ENCODE peak calls at places on chromosomes 6 and 20, in eight cellular contexts. One of them, this sample, is unnamed.

GRCh38 chr6:35496036-35496850 is 636 bp downstream of the TEAD3 start:
- DNase-seq in brain microvascular endothelial cell: no peak
- DNase-seq in endothelial cell of umbilical vein: no peak
- DNase-seq in fibroblast of lung: peak; percentile 32
- DNase-seq in AG04450: no peak
- DNase-seq in heart left ventricle: peak; percentile 61
- DNase-seq in left ventricle myocardium inferior: peak; percentile 58
- DNase-seq in spleen: no peak
- DNase-seq in this sample: no peak

GRCh38 chr6:73460044-73460443 is 1.5 kb upstream of the MTO1 start:
- DNase-seq in left ventricle myocardium inferior: no peak
- DNase-seq in brain microvascular endothelial cell: no peak
- DNase-seq in heart left ventricle: no peak
- DNase-seq in AG04450: no peak
- DNase-seq in spleen: no peak
- DNase-seq in endothelial cell of umbilical vein: no peak
- DNase-seq in fibroblast of lung: no peak
- DNase-seq in this sample: no peak

GRCh38 chr6:98047881-98048280 is 764.9 kb upstream of the MMS22L start:
- DNase-seq in endothelial cell of umbilical vein: no peak
- DNase-seq in fibroblast of lung: no peak
- DNase-seq in heart left ventricle: no peak
- DNase-seq in left ventricle myocardium inferior: no peak
- DNase-seq in spleen: no peak
- DNase-seq in brain microvascular endothelial cell: no peak
- DNase-seq in AG04450: no peak
- DNase-seq in this sample: no peak

GRCh38 chr6:170108890-170109587 is 181.8 kb downstream of the DLL1 start:
- DNase-seq in endothelial cell of umbilical vein: no peak
- DNase-seq in fibroblast of lung: no peak
- DNase-seq in left ventricle myocardium inferior: peak; percentile 2
- DNase-seq in heart left ventricle: no peak
- DNase-seq in spleen: peak; percentile 51
- DNase-seq in brain microvascular endothelial cell: no peak
- DNase-seq in AG04450: no peak
- DNase-seq in this sample: no peak

GRCh38 chr6:125549202-125549884 is 200.1 kb upstream of the HEY2 start:
- DNase-seq in heart left ventricle: no peak
- DNase-seq in brain microvascular endothelial cell: no peak
- DNase-seq in AG04450: no peak
- DNase-seq in fibroblast of lung: no peak
- DNase-seq in spleen: no peak
- DNase-seq in endothelial cell of umbilical vein: peak; percentile 11
- DNase-seq in left ventricle myocardium inferior: no peak
- DNase-seq in this sample: no peak

GRCh38 chr6:140623498-140623897 is 1249.0 kb upstream of the CITED2 start:
- DNase-seq in spleen: no peak
- DNase-seq in AG04450: peak; percentile 61
- DNase-seq in heart left ventricle: no peak
- DNase-seq in endothelial cell of umbilical vein: peak; percentile 36
- DNase-seq in brain microvascular endothelial cell: peak; percentile 50
- DNase-seq in left ventricle myocardium inferior: no peak
- DNase-seq in fibroblast of lung: peak; percentile 79
- DNase-seq in this sample: peak; percentile 31

GRCh38 chr20:64246616-64247311 is 8.8 kb upstream of the PCMTD2 start:
- DNase-seq in brain microvascular endothelial cell: no peak
- DNase-seq in spleen: peak; percentile 66
- DNase-seq in left ventricle myocardium inferior: no peak
- DNase-seq in AG04450: no peak
- DNase-seq in fibroblast of lung: no peak
- DNase-seq in endothelial cell of umbilical vein: no peak
- DNase-seq in heart left ventricle: no peak
- DNase-seq in this sample: no peak

GRCh38 chr6:169190144-169190584 is 63.5 kb downstream of the THBS2 start:
- DNase-seq in left ventricle myocardium inferior: peak; percentile 73
- DNase-seq in spleen: no peak
- DNase-seq in brain microvascular endothelial cell: peak; percentile 83
- DNase-seq in endothelial cell of umbilical vein: no peak
- DNase-seq in heart left ventricle: peak; percentile 79
- DNase-seq in fibroblast of lung: peak; percentile 99
- DNase-seq in AG04450: peak; percentile 69
- DNase-seq in this sample: no peak

GRCh38 chr20:57837208-57838035 is 127.6 kb upstream of the PMEPA1 start:
- DNase-seq in brain microvascular endothelial cell: no peak
- DNase-seq in AG04450: no peak
- DNase-seq in left ventricle myocardium inferior: no peak
- DNase-seq in fibroblast of lung: no peak
- DNase-seq in endothelial cell of umbilical vein: no peak
- DNase-seq in spleen: no peak
- DNase-seq in heart left ventricle: no peak
- DNase-seq in this sample: no peak

GRCh38 chr6:13406781-13407180 is 78.4 kb upstream of the TBC1D7 start:
- DNase-seq in AG04450: no peak
- DNase-seq in endothelial cell of umbilical vein: no peak
- DNase-seq in brain microvascular endothelial cell: no peak
- DNase-seq in fibroblast of lung: no peak
- DNase-seq in left ventricle myocardium inferior: no peak
- DNase-seq in heart left ventricle: peak; percentile 53
- DNase-seq in spleen: no peak
- DNase-seq in this sample: no peak

GRCh38 chr20:17806107-17806506 is 106.3 kb downstream of the BANF2 start:
- DNase-seq in brain microvascular endothelial cell: no peak
- DNase-seq in spleen: no peak
- DNase-seq in heart left ventricle: no peak
- DNase-seq in fibroblast of lung: no peak
- DNase-seq in endothelial cell of umbilical vein: no peak
- DNase-seq in left ventricle myocardium inferior: no peak
- DNase-seq in AG04450: no peak
- DNase-seq in this sample: no peak

GRCh38 chr6:100620085-100620484 is 155.4 kb upstream of the SIM1 start:
- DNase-seq in endothelial cell of umbilical vein: peak; percentile 7
- DNase-seq in brain microvascular endothelial cell: peak; percentile 79
- DNase-seq in fibroblast of lung: peak; percentile 91
- DNase-seq in spleen: no peak
- DNase-seq in heart left ventricle: no peak
- DNase-seq in left ventricle myocardium inferior: no peak
- DNase-seq in AG04450: peak; percentile 65
- DNase-seq in this sample: peak; percentile 93

GRCh38 chr20:23156170-23156841 is 70.2 kb upstream of the CD93 start:
- DNase-seq in brain microvascular endothelial cell: peak; percentile 82
- DNase-seq in left ventricle myocardium inferior: no peak
- DNase-seq in heart left ventricle: no peak
- DNase-seq in spleen: peak; percentile 59
- DNase-seq in AG04450: no peak
- DNase-seq in fibroblast of lung: peak; percentile 84
- DNase-seq in endothelial cell of umbilical vein: peak; percentile 65
- DNase-seq in this sample: no peak

GRCh38 chr20:22833851-22834250 is 201.3 kb upstream of the SSTR4 start:
- DNase-seq in heart left ventricle: no peak
- DNase-seq in brain microvascular endothelial cell: no peak
- DNase-seq in spleen: no peak
- DNase-seq in left ventricle myocardium inferior: no peak
- DNase-seq in fibroblast of lung: no peak
- DNase-seq in endothelial cell of umbilical vein: no peak
- DNase-seq in AG04450: no peak
- DNase-seq in this sample: no peak

GRCh38 chr6:152909241-152909640 is 73.6 kb downstream of the FBXO5 start:
- DNase-seq in fibroblast of lung: no peak
- DNase-seq in left ventricle myocardium inferior: no peak
- DNase-seq in endothelial cell of umbilical vein: no peak
- DNase-seq in brain microvascular endothelial cell: no peak
- DNase-seq in heart left ventricle: no peak
- DNase-seq in spleen: no peak
- DNase-seq in AG04450: no peak
- DNase-seq in this sample: peak; percentile 40

GRCh38 chr6:137798261-137798660 is 68.8 kb upstream of the TNFAIP3 start:
- DNase-seq in AG04450: no peak
- DNase-seq in heart left ventricle: no peak
- DNase-seq in endothelial cell of umbilical vein: no peak
- DNase-seq in left ventricle myocardium inferior: no peak
- DNase-seq in brain microvascular endothelial cell: peak; percentile 44
- DNase-seq in spleen: no peak
- DNase-seq in fibroblast of lung: peak; percentile 63
- DNase-seq in this sample: no peak

GRCh38 chr20:7765221-7765620 is 175.0 kb downstream of the HAO1 start:
- DNase-seq in fibroblast of lung: no peak
- DNase-seq in AG04450: no peak
- DNase-seq in spleen: no peak
- DNase-seq in endothelial cell of umbilical vein: no peak
- DNase-seq in left ventricle myocardium inferior: no peak
- DNase-seq in heart left ventricle: no peak
- DNase-seq in brain microvascular endothelial cell: no peak
- DNase-seq in this sample: no peak

GRCh38 chr6:55953384-55953783 is 78.0 kb upstream of the BMP5 start:
- DNase-seq in brain microvascular endothelial cell: peak; percentile 0
- DNase-seq in fibroblast of lung: peak; percentile 36
- DNase-seq in endothelial cell of umbilical vein: peak; percentile 51
- DNase-seq in spleen: no peak
- DNase-seq in left ventricle myocardium inferior: no peak
- DNase-seq in heart left ventricle: no peak
- DNase-seq in AG04450: peak; percentile 33
- DNase-seq in this sample: no peak
- TF ChIP-seq CTCF in brain microvascular endothelial cell: peak; percentile 36
- TF ChIP-seq CTCF in fibroblast of lung: peak; percentile 56
- TF ChIP-seq CTCF in endothelial cell of umbilical vein: no peak
- TF ChIP-seq CTCF in spleen: no peak
- TF ChIP-seq CTCF in left ventricle myocardium inferior: peak; percentile 57
- TF ChIP-seq CTCF in heart left ventricle: peak; percentile 46
- TF ChIP-seq CTCF in AG04450: peak; percentile 62
- TF ChIP-seq CTCF in this sample: peak; percentile 74

GRCh38 chr6:166618866-166619761 is 7.9 kb downstream of the RPS6KA2 start:
- DNase-seq in endothelial cell of umbilical vein: no peak
- DNase-seq in left ventricle myocardium inferior: no peak
- DNase-seq in AG04450: no peak
- DNase-seq in fibroblast of lung: peak; percentile 97
- DNase-seq in brain microvascular endothelial cell: peak; percentile 95
- DNase-seq in heart left ventricle: no peak
- DNase-seq in spleen: no peak
- DNase-seq in this sample: no peak

GRCh38 chr6:166618251-166618650 is 8.8 kb downstream of the RPS6KA2 start:
- DNase-seq in spleen: no peak
- DNase-seq in AG04450: no peak
- DNase-seq in brain microvascular endothelial cell: no peak
- DNase-seq in fibroblast of lung: no peak
- DNase-seq in endothelial cell of umbilical vein: no peak
- DNase-seq in heart left ventricle: no peak
- DNase-seq in left ventricle myocardium inferior: no peak
- DNase-seq in this sample: no peak

GRCh38 chr6:166621114-166621540 is 5.9 kb downstream of the RPS6KA2 start:
- DNase-seq in fibroblast of lung: no peak
- DNase-seq in left ventricle myocardium inferior: no peak
- DNase-seq in AG04450: no peak
- DNase-seq in brain microvascular endothelial cell: no peak
- DNase-seq in endothelial cell of umbilical vein: no peak
- DNase-seq in heart left ventricle: no peak
- DNase-seq in spleen: no peak
- DNase-seq in this sample: no peak

GRCh38 chr6:166619912-166620311 is 7.1 kb downstream of the RPS6KA2 start:
- DNase-seq in spleen: no peak
- DNase-seq in brain microvascular endothelial cell: peak; percentile 92
- DNase-seq in AG04450: peak; percentile 88
- DNase-seq in fibroblast of lung: peak; percentile 99
- DNase-seq in heart left ventricle: peak; percentile 64
- DNase-seq in endothelial cell of umbilical vein: peak; percentile 54
- DNase-seq in left ventricle myocardium inferior: no peak
- DNase-seq in this sample: peak; percentile 79

DNA sequence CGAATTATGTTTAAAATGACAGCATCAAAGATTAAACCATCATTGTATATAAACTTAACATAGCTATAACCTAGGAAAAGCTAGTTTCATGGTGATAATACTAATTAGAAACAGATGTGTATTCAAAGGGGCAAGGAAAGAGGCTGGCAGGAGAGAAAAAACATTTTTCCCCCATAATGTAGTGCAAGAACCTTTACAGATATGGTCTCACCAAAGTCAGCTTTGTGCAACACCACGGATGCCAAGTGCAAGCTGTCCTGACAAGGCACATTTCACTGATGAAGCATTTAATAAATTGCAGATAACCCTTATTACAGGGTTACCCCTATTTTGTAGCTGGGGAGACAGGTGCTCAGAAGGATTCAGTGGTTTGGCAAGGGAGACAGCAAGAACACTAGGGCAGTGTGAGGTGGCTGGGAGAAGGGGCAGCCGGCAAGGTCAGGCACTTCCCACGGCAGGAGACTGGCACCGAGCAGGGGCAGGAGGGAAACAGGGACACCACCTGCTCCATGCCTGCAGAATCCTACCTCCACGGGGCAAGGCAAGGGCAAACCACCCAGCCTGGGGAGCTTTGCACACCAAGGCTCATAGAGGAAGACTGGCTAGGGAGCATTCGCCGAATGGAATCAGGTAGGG is 6.5 kb downstream of the RPS6KA2 start:
- DNase-seq in heart left ventricle: no peak
- DNase-seq in fibroblast of lung: peak; percentile 50
- DNase-seq in AG04450: no peak
- DNase-seq in left ventricle myocardium inferior: no peak
- DNase-seq in spleen: no peak
- DNase-seq in endothelial cell of umbilical vein: no peak
- DNase-seq in brain microvascular endothelial cell: no peak
- DNase-seq in this sample: no peak
- H3K27ac ChIP-seq in heart left ventricle: peak overlapping the region; percentile 20
- H3K27ac ChIP-seq in fibroblast of lung: peak overlapping the region; percentile 76
- H3K27ac ChIP-seq in AG04450: peak overlapping the region; percentile 66
- H3K27ac ChIP-seq in left ventricle myocardium inferior: peak overlapping the region; percentile 68
- H3K27ac ChIP-seq in spleen: no peak overlapping the region
- H3K27ac ChIP-seq in endothelial cell of umbilical vein: no peak overlapping the region
- H3K27ac ChIP-seq in brain microvascular endothelial cell: peak overlapping the region; percentile 97
- H3K27ac ChIP-seq in this sample: no peak overlapping the region

DNA sequence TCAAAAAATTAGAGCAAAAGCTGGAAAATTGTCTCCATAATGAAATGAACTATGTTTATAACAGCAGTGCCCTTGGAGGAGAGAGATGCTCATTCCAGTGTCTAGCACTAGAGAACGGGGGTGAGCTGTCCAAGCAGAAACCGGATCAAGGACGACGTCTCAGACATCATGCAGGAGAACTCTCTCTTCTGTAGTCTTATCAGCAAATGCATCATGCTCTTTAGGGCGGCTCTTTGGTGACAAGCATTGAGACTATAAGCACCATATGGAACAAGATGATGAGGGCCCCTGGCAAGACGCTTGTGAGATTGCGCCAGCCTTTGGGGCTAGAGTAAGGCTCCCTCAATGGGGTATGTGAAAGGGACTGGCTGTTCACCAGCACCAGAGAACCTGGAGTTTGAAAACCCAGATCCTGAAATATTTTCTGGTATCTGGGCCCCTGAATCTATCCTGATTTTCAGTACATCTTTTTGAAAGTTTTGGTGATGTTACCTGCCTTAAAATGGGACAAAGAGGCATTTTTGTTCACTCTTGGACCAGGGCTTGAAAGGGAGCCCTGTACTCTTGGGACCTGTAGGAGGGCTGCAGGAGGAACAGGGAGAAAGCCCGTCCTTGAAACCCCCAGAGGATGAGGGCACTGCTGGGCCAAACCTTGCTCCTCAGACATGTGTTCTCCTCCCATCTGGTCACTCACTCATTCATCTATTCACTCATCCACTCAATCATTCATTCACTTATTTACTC is 127.6 kb downstream of the TTLL2 start:
- DNase-seq in AG04450: no peak
- DNase-seq in heart left ventricle: no peak
- DNase-seq in endothelial cell of umbilical vein: no peak
- DNase-seq in left ventricle myocardium inferior: no peak
- DNase-seq in fibroblast of lung: no peak
- DNase-seq in brain microvascular endothelial cell: no peak
- DNase-seq in spleen: no peak
- DNase-seq in this sample: peak; percentile 1
- TF ChIP-seq CTCF in AG04450: no peak
- TF ChIP-seq CTCF in heart left ventricle: no peak
- TF ChIP-seq CTCF in endothelial cell of umbilical vein: no peak
- TF ChIP-seq CTCF in left ventricle myocardium inferior: no peak
- TF ChIP-seq CTCF in fibroblast of lung: no peak
- TF ChIP-seq CTCF in brain microvascular endothelial cell: no peak
- TF ChIP-seq CTCF in spleen: no peak
- TF ChIP-seq CTCF in this sample: no peak

GRCh38 chr6:108876929-108877775 is 28.9 kb downstream of the ARMC2 start:
- DNase-seq in left ventricle myocardium inferior: peak; percentile 68
- DNase-seq in endothelial cell of umbilical vein: no peak
- DNase-seq in AG04450: no peak
- DNase-seq in heart left ventricle: peak; percentile 92
- DNase-seq in spleen: no peak
- DNase-seq in fibroblast of lung: peak; percentile 51
- DNase-seq in brain microvascular endothelial cell: peak; percentile 61
- DNase-seq in this sample: no peak
- H3K27ac ChIP-seq in left ventricle myocardium inferior: peak overlapping the region; percentile 82
- H3K27ac ChIP-seq in endothelial cell of umbilical vein: no peak overlapping the region
- H3K27ac ChIP-seq in AG04450: no peak overlapping the region
- H3K27ac ChIP-seq in heart left ventricle: peak overlapping the region; percentile 52
- H3K27ac ChIP-seq in spleen: peak overlapping the region; percentile 86
- H3K27ac ChIP-seq in fibroblast of lung: peak overlapping the region; percentile 30
- H3K27ac ChIP-seq in brain microvascular endothelial cell: no peak overlapping the region
- H3K27ac ChIP-seq in this sample: no peak overlapping the region

This sample was measured in foreskin keratinocyte.